ENCODE peak calls at places on chromosomes 16 and 17, in seven cellular contexts. N, D, M, R, C, J and G are unnamed samples.

GRCh38 chr17:55576237-55576998 is 65.2 kb upstream of the SMIM36 start:
- DNase-seq in R (no peak), N (no peak), J (no peak), D (peak; percentile 58), M (no peak), C (no peak), G (no peak)

GRCh38 chr16:67163164-67163902 is 1.2 kb upstream of the HSF4 start:
- DNase-seq in R (peak; percentile 82), D (no peak), C (no peak), N (no peak), M (peak; percentile 68), J (no peak), G (no peak)

GRCh38 chr17:27565874-27566672 is 64.9 kb upstream of the LGALS9 start:
- DNase-seq in D (peak; percentile 25), C (no peak), N (no peak), J (no peak), R (no peak), M (no peak), G (no peak)

GRCh38 chr17:31132977-31133376 is 38.2 kb downstream of the NF1 start:
- DNase-seq in R (no peak), J (no peak), C (no peak), N (no peak), D (no peak), M (no peak), G (no peak)

GRCh38 chr17:46121841-46122485 is 71.3 kb downstream of the KANSL1 start:
- DNase-seq in M (no peak), J (no peak), D (no peak), N (no peak), C (no peak), R (no peak), G (no peak)

GRCh38 chr17:27461192-27461859 is 5.1 kb downstream of the KSR1 start:
- DNase-seq in D (peak; percentile 83), N (no peak), M (no peak), R (no peak), C (no peak), J (no peak), G (no peak)

GRCh38 chr17:38577244-38577643 is 28.5 kb downstream of the SRCIN1 start:
- DNase-seq in N (no peak), R (no peak), D (no peak), J (no peak), C (no peak), M (no peak), G (no peak)

GRCh38 chr17:4105232-4105631 is 37.6 kb downstream of the ZZEF1 start:
- DNase-seq in D (no peak), J (no peak), C (no peak), M (no peak), N (no peak), R (no peak), G (peak; percentile 35)

GRCh38 chr17:1870592-1870991 is 40.8 kb downstream of the RPA1 start:
- DNase-seq in C (no peak), M (no peak), R (no peak), J (no peak), D (no peak), N (no peak), G (peak; percentile 25)

GRCh38 chr16:78742501-78743283 is 643.2 kb downstream of the WWOX start:
- DNase-seq in J (peak; percentile 42), M (no peak), C (peak; percentile 59), R (no peak), D (peak; percentile 55), N (peak; percentile 71), G (peak; percentile 55)

GRCh38 chr16:48384305-48384981 is 770 bp downstream of the SIAH1 start:
- DNase-seq in R (peak; percentile 91), C (no peak), J (peak; percentile 59), N (peak; percentile 37), M (peak; percentile 71), D (peak; percentile 61), G (peak; percentile 54)

GRCh38 chr16:53207810-53208752 is 153.3 kb downstream of the CHD9 start:
- DNase-seq in C (no peak), N (no peak), M (no peak), D (peak; percentile 91), R (peak; percentile 86), J (peak; percentile 39), G (peak; percentile 76)

GRCh38 chr16:361872-362701 is 8.3 kb downstream of the MRPL28 start:
- DNase-seq in R (peak; percentile 88), M (peak; percentile 63), C (peak; percentile 62), J (peak; percentile 84), N (peak; percentile 66), D (peak; percentile 78), G (peak; percentile 84)

GRCh38 chr16:1150511-1150982 is 2.4 kb upstream of the CACNA1H start:
- DNase-seq in J (no peak), D (peak; percentile 64), R (no peak), C (no peak), M (no peak), N (no peak), G (no peak)

GRCh38 chr16:5642470-5642869 is 544.9 kb upstream of the EEF2KMT start:
- DNase-seq in N (no peak), C (no peak), R (peak; percentile 67), D (no peak), M (no peak), J (no peak), G (no peak)

GRCh38 chr16:70475054-70475871 is 20.9 kb downstream of the FCSK start:
- DNase-seq in D (no peak), C (no peak), N (no peak), M (no peak), R (no peak), J (no peak), G (no peak)

GRCh38 chr17:2883544-2884203 is 87.4 kb downstream of the RAP1GAP2 start:
- DNase-seq in D (no peak), J (no peak), C (no peak), N (no peak), R (no peak), M (peak; percentile 38), G (peak; percentile 43)

GRCh38 chr16:46775214-46775613 is 27.1 kb upstream of the MYLK3 start:
- DNase-seq in C (no peak), J (no peak), D (no peak), N (no peak), M (no peak), R (no peak), G (no peak)

GRCh38 chr16:89455692-89456091 is 34.7 kb downstream of the ANKRD11 start:
- DNase-seq in C (no peak), J (no peak), R (no peak), N (no peak), M (no peak), D (no peak), G (no peak)

GRCh38 chr16:89452241-89452640 is 38.1 kb downstream of the ANKRD11 start:
- DNase-seq in J (no peak), R (no peak), N (no peak), M (no peak), D (no peak), C (no peak), G (no peak)

GRCh38 chr16:89452925-89453324 is 37.4 kb downstream of the ANKRD11 start:
- DNase-seq in R (no peak), N (no peak), J (no peak), C (no peak), M (no peak), D (no peak), G (no peak)

GRCh38 chr16:89455178-89455577 is 35.2 kb downstream of the ANKRD11 start:
- DNase-seq in R (no peak), M (no peak), N (no peak), D (no peak), C (no peak), J (no peak), G (no peak)

GRCh38 chr16:89453662-89454321 is 36.6 kb downstream of the ANKRD11 start:
- DNase-seq in J (peak; percentile 51), D (peak; percentile 52), N (no peak), C (no peak), R (peak; percentile 38), M (peak; percentile 35), G (peak; percentile 62)
- H3K4me1 ChIP-seq in J (peaks cover 81% of the 10 kb centered on the region), D (peaks cover 21% of the 10 kb centered on the region), N (peaks cover 14% of the 10 kb centered on the region), C (peaks cover 87% of the 10 kb centered on the region), R (no peaks in the 10 kb centered on the region), M (peaks cover 75% of the 10 kb centered on the region), G (peaks cover 12% of the 10 kb centered on the region)

GRCh38 chr16:30775131-30775380 is 11.9 kb downstream of the ZNF629 start:
- DNase-seq in D (no peak), M (no peak), R (no peak), J (no peak), N (no peak), C (no peak), G (no peak)
- H3K27ac ChIP-seq in D (peak overlapping the region; percentile 94), M (peak overlapping the region; percentile 97), R (no peak overlapping the region), J (peak overlapping the region; percentile 90), N (peak overlapping the region; percentile 67), C (no peak overlapping the region), G (no peak overlapping the region)

GRCh38 chr16:3859875-3860274 is 20.6 kb downstream of the CREBBP start:
- DNase-seq in C (no peak), R (no peak), N (no peak), J (no peak), D (no peak), M (no peak), G (no peak)

GRCh38 chr16:3855142-3855541 is 25.4 kb downstream of the CREBBP start:
- DNase-seq in N (no peak), R (no peak), D (no peak), C (no peak), M (no peak), J (no peak), G (no peak)

GRCh38 chr16:3858809-3859208 is 21.7 kb downstream of the CREBBP start:
- DNase-seq in N (no peak), D (no peak), M (no peak), R (no peak), J (no peak), C (no peak), G (no peak)

GRCh38 chr16:3856367-3857141 is 24.0 kb downstream of the CREBBP start:
- DNase-seq in N (no peak), D (no peak), R (peak; percentile 60), J (no peak), M (no peak), C (no peak), G (no peak)

GRCh38 chr16:3857189-3858013 is 23.1 kb downstream of the CREBBP start:
- DNase-seq in N (no peak), C (no peak), J (no peak), R (no peak), D (no peak), M (no peak), G (no peak)
- H3K4me1 ChIP-seq in N (peaks cover 30% of the 10 kb centered on the region), C (peaks cover 80% of the 10 kb centered on the region), J (peaks cover 93% of the 10 kb centered on the region), R (peaks cover 39% of the 10 kb centered on the region), D (peaks cover 10% of the 10 kb centered on the region), M (peaks cover 100% of the 10 kb centered on the region), G (peaks cover 29% of the 10 kb centered on the region)

GRCh38 chr17:61218438-61218837 is 181.2 kb upstream of the TBX2 start:
- DNase-seq in N (no peak), C (no peak), M (no peak), R (no peak), J (no peak), D (no peak), G (no peak)

GRCh38 chr17:61214753-61215152 is 184.9 kb upstream of the TBX2 start:
- DNase-seq in J (no peak), N (no peak), R (no peak), C (no peak), D (no peak), M (no peak), G (no peak)

GRCh38 chr17:61219460-61219859 is 180.2 kb upstream of the TBX2 start:
- DNase-seq in N (no peak), M (peak; percentile 19), D (no peak), R (no peak), C (no peak), J (no peak), G (no peak)

GRCh38 chr17:61216066-61216465 is 183.6 kb upstream of the TBX2 start:
- DNase-seq in J (no peak), N (no peak), M (no peak), C (no peak), R (no peak), D (no peak), G (no peak)

GRCh38 chr17:61217878-61218437 is 181.7 kb upstream of the TBX2 start:
- DNase-seq in R (no peak), C (no peak), N (no peak), D (no peak), M (no peak), J (no peak), G (no peak)
- H3K27ac ChIP-seq in R (no peak overlapping the region), C (no peak overlapping the region), N (no peak overlapping the region), D (no peak overlapping the region), M (peak overlapping the region; percentile 70), J (peak overlapping the region; percentile 71), G (peak overlapping the region; percentile 76)